ENCODE peak calls at places on chromosomes 6 and 20, in ten cellular contexts. U, P, X, M, V, D, N, Z, F and H are unnamed samples.

GRCh38 chr6:85756982-85757381 is 114.3 kb upstream of the SYNCRIP start:
- DNase-seq in U (no peak), P (peak), X (peak), M (peak), V (no peak), D (no peak), N (no peak), Z (no peak), F (no peak), H (no peak)

GRCh38 chr20:7496394-7497111 is 443.7 kb downstream of the HAO1 start:
- DNase-seq in U (no peak), P (peak), X (no peak), M (no peak), V (no peak), D (no peak), N (no peak), Z (no peak), F (no peak), H (peak)

GRCh38 chr20:4920131-4920530 is 81.2 kb downstream of the SLC23A2 start:
- DNase-seq in U (no peak), P (peak), X (no peak), M (no peak), V (no peak), D (no peak), N (no peak), Z (no peak), F (no peak), H (no peak)

GRCh38 chr6:2827112-2827511 is 14.6 kb downstream of the SERPINB1 start:
- DNase-seq in U (no peak), P (no peak), X (no peak), M (no peak), V (no peak), D (no peak), N (no peak), Z (no peak), F (no peak), H (no peak)

GRCh38 chr6:136706431-136706830 is 85.8 kb downstream of the MAP3K5 start:
- DNase-seq in U (no peak), P (no peak), X (no peak), M (no peak), V (no peak), D (no peak), N (no peak), Z (no peak), F (no peak), H (no peak)

GRCh38 chr6:13573669-13574110 is 711 bp upstream of the SIRT5 start:
- DNase-seq in U (no peak), P (peak), X (peak), M (peak), V (peak), D (no peak), N (no peak), Z (peak), F (peak), H (no peak)

GRCh38 chr6:129853996-129854711 is 7.0 kb downstream of the TMEM244 start:
- DNase-seq in U (no peak), P (peak), X (peak), M (no peak), V (no peak), D (no peak), N (no peak), Z (no peak), F (no peak), H (no peak)

GRCh38 chr20:60630609-60631008 is 621.5 kb upstream of the CDH4 start:
- DNase-seq in U (no peak), P (no peak), X (no peak), M (no peak), V (no peak), D (no peak), N (no peak), Z (no peak), F (no peak), H (no peak)

GRCh38 chr6:35483490-35483889 is 13.4 kb downstream of the TEAD3 start:
- DNase-seq in U (no peak), P (no peak), X (no peak), M (no peak), V (no peak), D (no peak), N (no peak), Z (no peak), F (no peak), H (no peak)

GRCh38 chr6:66128238-66128637 is 421.2 kb upstream of the EYS start:
- DNase-seq in U (no peak), P (no peak), X (no peak), M (no peak), V (no peak), D (no peak), N (no peak), Z (no peak), F (no peak), H (no peak)

GRCh38 chr6:53309059-53309896 is 39.5 kb downstream of the ELOVL5 start:
- DNase-seq in U (no peak), P (peak), X (peak), M (no peak), V (no peak), D (no peak), N (no peak), Z (no peak), F (no peak), H (peak)

GRCh38 chr6:133568970-133569889 is 319.7 kb upstream of the TCF21 start:
- DNase-seq in U (peak), P (peak), X (peak), M (peak), V (peak), D (peak), N (peak), Z (peak), F (peak), H (peak)

GRCh38 chr6:33742092-33742491 is 4.6 kb downstream of the IP6K3 start:
- DNase-seq in U (no peak), P (no peak), X (no peak), M (no peak), V (peak), D (no peak), N (no peak), Z (no peak), F (no peak), H (no peak)

GRCh38 chr6:14622135-14622534 is 504.6 kb downstream of the CD83 start:
- DNase-seq in U (no peak), P (no peak), X (no peak), M (no peak), V (peak), D (no peak), N (no peak), Z (no peak), F (no peak), H (no peak)

GRCh38 chr6:108453601-108454157 is 107.0 kb upstream of the FOXO3 start:
- DNase-seq in U (no peak), P (peak), X (peak), M (no peak), V (no peak), D (peak), N (no peak), Z (no peak), F (no peak), H (peak)

GRCh38 chr6:70312165-70312564 is 9.3 kb upstream of the COL9A1 start:
- DNase-seq in U (no peak), P (peak), X (peak), M (no peak), V (no peak), D (peak), N (no peak), Z (no peak), F (peak), H (peak)

GRCh38 chr6:17869753-17870050 is 117.7 kb downstream of the KIF13A start:
- DNase-seq in U (no peak), P (no peak), X (no peak), M (no peak), V (no peak), D (no peak), N (no peak), Z (no peak), F (no peak), H (no peak)

GRCh38 chr6:41509596-41509995 is 36.6 kb upstream of the FOXP4 start:
- DNase-seq in U (no peak), P (no peak), X (no peak), M (no peak), V (no peak), D (no peak), N (no peak), Z (no peak), F (no peak), H (no peak)

GRCh38 chr6:157887892-157888291 is 64.8 kb downstream of the SNX9 start:
- DNase-seq in U (no peak), P (no peak), X (no peak), M (no peak), V (no peak), D (no peak), N (no peak), Z (no peak), F (no peak), H (no peak)

GRCh38 chr6:10719386-10720228 is 3.3 kb upstream of the TMEM14C start:
- DNase-seq in U (no peak), P (no peak), X (no peak), M (no peak), V (no peak), D (no peak), N (no peak), Z (peak), F (no peak), H (no peak)

GRCh38 chr20:3000852-3001523 is 42.4 kb upstream of the GNRH2 start:
- DNase-seq in U (no peak), P (peak), X (no peak), M (peak), V (peak), D (peak), N (peak), Z (no peak), F (peak), H (peak)

GRCh38 chr6:148965287-148965686 is 218.5 kb downstream of the UST start:
- DNase-seq in U (no peak), P (no peak), X (no peak), M (no peak), V (no peak), D (no peak), N (no peak), Z (peak), F (no peak), H (no peak)

GRCh38 chr6:42978487-42978792 is 541 bp downstream of the PEX6 start:
- DNase-seq in U (no peak), P (no peak), X (no peak), M (no peak), V (peak), D (no peak), N (no peak), Z (peak), F (peak), H (no peak)

GRCh38 chr6:40937491-40937890 is 101.5 kb downstream of the UNC5CL start:
- DNase-seq in U (no peak), P (peak), X (no peak), M (no peak), V (no peak), D (no peak), N (no peak), Z (no peak), F (no peak), H (no peak)

GRCh38 chr20:33606114-33606771 is 55.9 kb upstream of the C20orf144 start:
- DNase-seq in U (no peak), P (no peak), X (no peak), M (no peak), V (no peak), D (no peak), N (no peak), Z (no peak), F (no peak), H (no peak)

GRCh38 chr20:46130534-46130933 is 12.4 kb downstream of the CD40 start:
- DNase-seq in U (no peak), P (no peak), X (no peak), M (no peak), V (no peak), D (no peak), N (no peak), Z (no peak), F (no peak), H (no peak)

GRCh38 chr6:143674466-143675114 is 3.2 kb upstream of the PHACTR2 start:
- DNase-seq in U (no peak), P (no peak), X (no peak), M (no peak), V (no peak), D (no peak), N (no peak), Z (no peak), F (no peak), H (no peak)

GRCh38 chr20:63520939-63521601 is 505 bp downstream of the PPDPF start:
- DNase-seq in U (peak), P (no peak), X (peak), M (peak), V (peak), D (no peak), N (no peak), Z (peak), F (no peak), H (peak)

GRCh38 chr6:28720357-28721231 is 194.9 kb downstream of the GPX5 start:
- DNase-seq in U (no peak), P (no peak), X (no peak), M (no peak), V (no peak), D (no peak), N (no peak), Z (no peak), F (no peak), H (no peak)

GRCh38 chr6:81995548-81996289 is 243.2 kb upstream of the TENT5A start:
- DNase-seq in U (no peak), P (peak), X (peak), M (no peak), V (no peak), D (no peak), N (no peak), Z (no peak), F (no peak), H (no peak)

GRCh38 chr6:33417127-33417902 is 592 bp downstream of the CUTA start:
- DNase-seq in U (no peak), P (peak), X (peak), M (peak), V (peak), D (peak), N (no peak), Z (no peak), F (no peak), H (peak)

GRCh38 chr20:2799688-2800589 is 488 bp downstream of the CPXM1 start:
- DNase-seq in U (no peak), P (no peak), X (no peak), M (peak), V (peak), D (no peak), N (no peak), Z (no peak), F (no peak), H (no peak)

GRCh38 chr20:57501461-57502330 is 23.2 kb downstream of the CTCFL start:
- DNase-seq in U (no peak), P (no peak), X (no peak), M (no peak), V (no peak), D (no peak), N (no peak), Z (no peak), F (peak), H (no peak)

GRCh38 chr6:80742481-80742880 is 636.0 kb downstream of the BCKDHB start:
- DNase-seq in U (no peak), P (peak), X (peak), M (peak), V (peak), D (no peak), N (peak), Z (no peak), F (no peak), H (peak)

GRCh38 chr6:157107915-157108651 is 215.2 kb downstream of the TMEM242 start:
- DNase-seq in U (no peak), P (peak), X (peak), M (no peak), V (peak), D (peak), N (no peak), Z (no peak), F (peak), H (peak)

DNA sequence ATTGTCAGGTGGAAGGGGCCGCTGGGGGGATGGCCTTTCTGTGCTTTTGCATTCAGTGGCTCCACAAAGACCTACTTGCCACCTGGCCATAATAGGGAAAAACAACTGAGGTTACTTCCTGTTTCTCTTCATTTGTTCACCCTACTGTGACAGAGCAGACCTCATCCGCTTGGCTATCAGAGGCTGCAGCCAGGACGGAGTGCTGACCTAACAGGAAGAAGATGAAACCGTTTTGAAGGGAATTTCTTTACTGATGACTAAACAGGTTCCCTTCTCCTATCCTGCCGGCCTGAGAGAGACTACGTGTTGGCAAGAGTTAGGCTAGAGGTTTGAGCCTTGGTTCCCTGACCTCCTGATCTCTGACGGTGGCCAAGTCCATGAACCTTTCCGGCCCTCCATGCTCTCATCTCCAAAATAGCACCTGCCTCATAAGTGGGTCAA is 21.3 kb downstream of the PRR18 start:
- DNase-seq in U (no peak), P (no peak), X (no peak), M (peak), V (no peak), D (no peak), N (no peak), Z (no peak), F (no peak), H (no peak)
- H3K4me3 ChIP-seq in U (no peak), P (no peak), X (no peak), M (no peak), V (no peak), D (no peak), N (no peak), Z (no peak), F (no peak), H (no peak)

DNA sequence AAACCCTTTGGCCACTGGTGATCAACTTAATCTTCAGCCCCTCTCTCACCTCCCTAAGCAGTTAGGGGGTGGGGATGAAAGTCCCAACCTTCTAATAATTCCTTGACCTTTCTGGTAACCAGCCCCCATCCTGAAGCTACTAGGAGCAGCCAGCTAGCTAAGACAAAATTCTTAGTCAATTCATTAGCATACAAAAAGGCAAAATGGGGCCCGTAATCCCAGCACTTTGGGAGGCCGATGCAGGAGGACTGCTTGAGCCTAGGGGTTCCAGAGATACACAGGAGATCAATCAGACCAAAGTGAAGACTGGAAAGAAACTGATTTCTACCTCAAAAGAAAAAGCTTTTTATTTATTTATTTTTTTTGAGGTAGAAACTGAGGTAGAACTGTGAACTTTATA is 1.8 kb downstream of the ASCC3 start:
- DNase-seq in U (no peak), P (no peak), X (no peak), M (no peak), V (no peak), D (no peak), N (no peak), Z (no peak), F (no peak), H (no peak)
- H3K4me3 ChIP-seq in U (no peak), P (peak), X (peak), M (no peak), V (peak), D (peak), N (no peak), Z (no peak), F (no peak), H (peak)

GRCh38 chr20:49558826-49559225 is 9.1 kb downstream of the PTGIS start:
- DNase-seq in U (no peak), P (no peak), X (no peak), M (no peak), V (no peak), D (no peak), N (no peak), Z (no peak), F (no peak), H (no peak)

GRCh38 chr20:49559411-49560081 is 8.4 kb downstream of the PTGIS start:
- DNase-seq in U (peak), P (peak), X (no peak), M (no peak), V (no peak), D (no peak), N (no peak), Z (peak), F (no peak), H (no peak)

GRCh38 chr20:49560186-49560585 is 7.8 kb downstream of the PTGIS start:
- DNase-seq in U (no peak), P (no peak), X (no peak), M (no peak), V (no peak), D (no peak), N (no peak), Z (no peak), F (no peak), H (no peak)

GRCh38 chr20:49560646-49561045 is 7.3 kb downstream of the PTGIS start:
- DNase-seq in U (no peak), P (no peak), X (no peak), M (no peak), V (no peak), D (no peak), N (no peak), Z (no peak), F (no peak), H (no peak)

DNA sequence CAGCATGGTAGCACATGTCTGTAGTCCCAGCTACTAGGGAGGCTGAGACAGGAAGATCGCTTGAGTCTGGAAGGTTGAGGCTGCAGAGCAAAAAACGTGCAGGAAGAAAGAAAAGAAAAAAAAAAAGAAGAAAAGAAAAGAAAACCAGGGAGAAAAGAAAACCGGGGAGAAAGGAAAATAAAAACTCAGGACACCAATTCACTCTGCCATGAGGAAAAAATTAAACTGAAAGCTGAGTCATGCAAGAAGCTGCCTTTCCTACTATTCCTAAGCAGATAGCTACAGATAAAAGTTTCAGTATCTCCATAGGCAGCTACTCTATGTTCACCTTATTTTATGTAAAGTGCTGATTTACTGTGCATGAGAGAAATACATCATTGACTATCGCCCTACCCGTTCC is 10.5 kb downstream of the PTGIS start:
- DNase-seq in U (no peak), P (peak), X (no peak), M (no peak), V (no peak), D (no peak), N (no peak), Z (no peak), F (no peak), H (no peak)
- H3K4me3 ChIP-seq in U (peak), P (no peak), X (no peak), M (no peak), V (no peak), D (no peak), N (no peak), Z (no peak), F (no peak), H (no peak)

DNA sequence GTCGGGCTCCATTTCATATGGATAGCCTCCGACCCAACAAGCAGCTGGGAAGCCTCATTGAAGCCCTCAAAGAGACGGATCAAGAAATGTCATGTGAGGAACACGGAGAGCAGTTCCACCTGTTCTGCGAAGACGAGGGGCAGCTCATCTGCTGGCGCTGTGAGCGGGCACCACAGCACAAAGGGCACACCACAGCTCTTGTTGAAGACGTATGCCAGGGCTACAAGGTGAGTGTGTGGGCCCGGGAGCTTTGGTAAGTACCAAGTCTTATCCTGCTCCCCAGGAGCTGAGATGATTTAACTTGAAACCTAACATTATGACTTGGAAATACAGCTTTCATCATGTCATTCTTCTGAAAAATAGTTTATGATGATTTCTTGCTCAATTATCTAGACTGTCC is 4.1 kb downstream of the TRIM38 start:
- DNase-seq in U (no peak), P (no peak), X (no peak), M (no peak), V (no peak), D (no peak), N (no peak), Z (no peak), F (no peak), H (no peak)
- H3K4me3 ChIP-seq in U (no peak), P (no peak), X (no peak), M (no peak), V (no peak), D (no peak), N (no peak), Z (no peak), F (no peak), H (no peak)